ENCODE peak calls at places on chromosomes 6 and 20, in six cellular contexts. G is effector memory CD8-positive, alpha-beta T cell; W is activated CD4-positive, CD25-positive, alpha-beta regulatory T cell treated with anti-CD3 and anti-CD28 coated beads, Interleukin-2, amount 50 U/mL, for 24 hours; T is activated CD8-positive, alpha-beta memory T cell treated with anti-CD3 and anti-CD28 coated beads, Interleukin-2, amount 10 ng/mL, durations not matched to agents 7 days and 5 days; H is central memory CD8-positive, alpha-beta T cell; Q is heart left ventricle. U is an unnamed sample.

GRCh38 chr20:55139173-55139765 is 663.9 kb downstream of the DOK5 start:
- ATAC-seq in G (no peak), W (no peak), T (no peak), H (no peak), Q (no peak), U (no peak)

GRCh38 chr20:46694484-46694883 is 5.2 kb upstream of the TP53RK start:
- ATAC-seq in G (no peak), W (no peak), T (no peak), H (no peak), Q (peak; percentile 67), U (peak; percentile 18)

GRCh38 chr6:37633581-37634237 is 64.0 kb downstream of the MDGA1 start:
- ATAC-seq in G (no peak), W (no peak), T (no peak), H (no peak), Q (no peak), U (no peak)

GRCh38 chr20:50242863-50243609 is 52.4 kb downstream of the CEBPB start:
- ATAC-seq in G (no peak), W (no peak), T (no peak), H (no peak), Q (peak; percentile 36), U (no peak)

GRCh38 chr20:5770240-5770986 is 20.2 kb downstream of the SHLD1 start:
- ATAC-seq in G (no peak), W (no peak), T (no peak), H (no peak), Q (no peak), U (no peak)

GRCh38 chr6:14638932-14639875 is 521.6 kb downstream of the CD83 start:
- ATAC-seq in G (no peak), W (no peak), T (no peak), H (no peak), Q (peak; percentile 94), U (peak; percentile 63)

GRCh38 chr6:26260791-26261484 is 104.1 kb upstream of the BTN3A2 start:
- ATAC-seq in G (no peak), W (no peak), T (no peak), H (no peak), Q (no peak), U (no peak)

GRCh38 chr20:11178946-11179654 is 505.3 kb upstream of the JAG1 start:
- ATAC-seq in G (no peak), W (no peak), T (no peak), H (no peak), Q (peak; percentile 67), U (no peak)

GRCh38 chr20:43539975-43540672 is 18.7 kb upstream of the SGK2 start:
- ATAC-seq in G (no peak), W (no peak), T (no peak), H (no peak), Q (no peak), U (no peak)

GRCh38 chr6:3722211-3722621 is 29.3 kb downstream of the PXDC1 start:
- ATAC-seq in G (no peak), W (no peak), T (no peak), H (no peak), Q (peak; percentile 18), U (no peak)

GRCh38 chr6:20811112-20811746 is 277.0 kb downstream of the CDKAL1 start:
- ATAC-seq in G (no peak), W (no peak), T (no peak), H (no peak), Q (peak; percentile 90), U (no peak)

GRCh38 chr6:134623391-134623790 is 305.5 kb upstream of the SGK1 start:
- ATAC-seq in G (no peak), W (no peak), T (no peak), H (no peak), Q (no peak), U (no peak)

GRCh38 chr6:68237205-68237604 is 397.9 kb upstream of the ADGRB3 start:
- ATAC-seq in G (no peak), W (no peak), T (no peak), H (no peak), Q (no peak), U (no peak)

GRCh38 chr6:90494067-90494773 is 92.7 kb downstream of the MAP3K7 start:
- ATAC-seq in G (no peak), W (no peak), T (no peak), H (no peak), Q (no peak), U (no peak)

GRCh38 chr20:62246872-62247652 is 8.7 kb downstream of the OSBPL2 start:
- ATAC-seq in G (no peak), W (no peak), T (no peak), H (no peak), Q (peak; percentile 85), U (no peak)

GRCh38 chr6:131117866-131118265 is 17.4 kb upstream of the AKAP7 start:
- ATAC-seq in G (no peak), W (no peak), T (no peak), H (no peak), Q (no peak), U (no peak)

GRCh38 chr6:168637853-168638252 is 196.9 kb downstream of the SMOC2 start:
- ATAC-seq in G (no peak), W (no peak), T (no peak), H (no peak), Q (no peak), U (no peak)

GRCh38 chr6:90297124-90297865 is 652 bp upstream of the BACH2 start:
- ATAC-seq in G (no peak), W (no peak), T (no peak), H (no peak), Q (no peak), U (peak; percentile 29)

GRCh38 chr6:38175786-38176185 is 356.3 kb downstream of the ZFAND3 start:
- ATAC-seq in G (no peak), W (no peak), T (no peak), H (no peak), Q (no peak), U (no peak)

GRCh38 chr6:73258721-73259120 is 4.3 kb downstream of the KHDC1 start:
- ATAC-seq in G (no peak), W (no peak), T (no peak), H (no peak), Q (no peak), U (no peak)

GRCh38 chr6:72245565-72245964 is 359.2 kb downstream of the RIMS1 start:
- ATAC-seq in G (no peak), W (no peak), T (no peak), H (no peak), Q (no peak), U (no peak)

GRCh38 chr6:2081155-2082138 is 164.0 kb downstream of the GMDS start:
- ATAC-seq in G (peak; percentile 73), W (no peak), T (peak; percentile 83), H (peak; percentile 52), Q (no peak), U (no peak)

GRCh38 chr20:16125810-16126209 is 447.4 kb downstream of the KIF16B start:
- ATAC-seq in G (no peak), W (no peak), T (no peak), H (no peak), Q (peak; percentile 84), U (no peak)

GRCh38 chr6:98498891-98499290 is 335.5 kb upstream of the POU3F2 start:
- ATAC-seq in G (no peak), W (no peak), T (no peak), H (no peak), Q (no peak), U (no peak)

GRCh38 chr20:24727795-24728194 is 221.3 kb upstream of the CST7 start:
- ATAC-seq in G (no peak), W (no peak), T (no peak), H (no peak), Q (no peak), U (no peak)

GRCh38 chr6:107124934-107125348 is 9.6 kb upstream of the BEND3 start:
- ATAC-seq in G (no peak), W (peak; percentile 21), T (peak; percentile 82), H (no peak), Q (no peak), U (no peak)

GRCh38 chr6:47247227-47247797 is 62.4 kb downstream of the TNFRSF21 start:
- ATAC-seq in G (no peak), W (no peak), T (no peak), H (no peak), Q (peak; percentile 66), U (peak; percentile 65)

GRCh38 chr6:18596529-18596835 is 209.3 kb downstream of the RNF144B start:
- ATAC-seq in G (no peak), W (no peak), T (no peak), H (no peak), Q (no peak), U (no peak)

GRCh38 chr6:145147559-145147958 is 587.8 kb downstream of the EPM2A start:
- ATAC-seq in G (no peak), W (no peak), T (no peak), H (no peak), Q (peak; percentile 84), U (no peak)

GRCh38 chr20:62359491-62360121 is 7.5 kb downstream of the LAMA5 start:
- ATAC-seq in G (no peak), W (no peak), T (no peak), H (no peak), Q (peak; percentile 8), U (peak; percentile 46)

GRCh38 chr20:61499859-61500258 is 247.8 kb downstream of the CDH4 start:
- ATAC-seq in G (no peak), W (no peak), T (no peak), H (no peak), Q (no peak), U (no peak)

GRCh38 chr6:49662231-49662876 is 25.7 kb upstream of the RHAG start:
- ATAC-seq in G (no peak), W (no peak), T (no peak), H (no peak), Q (no peak), U (no peak)

GRCh38 chr20:60993647-60994046 is 258.4 kb upstream of the CDH4 start:
- ATAC-seq in G (no peak), W (no peak), T (no peak), H (no peak), Q (no peak), U (no peak)

U was measured in gastroesophageal sphincter.